ENCODE peak calls at places on chromosomes 7 and 10, in six cellular contexts. O is AG10803, F is A172, A is left lung, M is HS-5, X is GM12892. Z is an unnamed sample.

GRCh38 chr7:92461027-92462003 is 14.0 kb downstream of the GATAD1 start:
- DNase-seq in O (peak; percentile 31), F (peak; percentile 36), A (no peak), M (no peak), X (peak; percentile 31), Z (peak; percentile 24)

GRCh38 chr7:55148571-55148970 is 129.8 kb downstream of the EGFR start:
- DNase-seq in O (no peak), F (no peak), A (no peak), M (no peak), X (no peak), Z (no peak)

GRCh38 chr7:18408461-18408860 is 87.1 kb upstream of the HDAC9 start:
- DNase-seq in O (peak; percentile 95), F (peak; percentile 79), A (no peak), M (peak; percentile 83), X (no peak), Z (no peak)

GRCh38 chr10:55368467-55368866 is 567.4 kb upstream of the PCDH15 start:
- DNase-seq in O (no peak), F (no peak), A (no peak), M (no peak), X (no peak), Z (no peak)

GRCh38 chr7:47479821-47480575 is 101.9 kb downstream of the TNS3 start:
- DNase-seq in O (no peak), F (no peak), A (no peak), M (no peak), X (no peak), Z (no peak)

GRCh38 chr7:17598846-17599245 is 300.4 kb downstream of the AHR start:
- DNase-seq in O (peak; percentile 22), F (peak; percentile 64), A (no peak), M (no peak), X (no peak), Z (no peak)

GRCh38 chr10:130000918-130001317 is 36.8 kb upstream of the EBF3 start:
- DNase-seq in O (no peak), F (no peak), A (no peak), M (no peak), X (no peak), Z (no peak)

GRCh38 chr7:3673524-3673923 is 372.5 kb downstream of the SDK1 start:
- DNase-seq in O (no peak), F (peak; percentile 36), A (no peak), M (no peak), X (no peak), Z (no peak)

GRCh38 chr10:124149681-124150080 is 56.3 kb upstream of the CHST15 start:
- DNase-seq in O (no peak), F (no peak), A (no peak), M (no peak), X (no peak), Z (no peak)

GRCh38 chr10:110671788-110672579 is 27.8 kb downstream of the RBM20 start:
- DNase-seq in O (peak; percentile 63), F (peak; percentile 79), A (peak; percentile 91), M (no peak), X (peak; percentile 70), Z (no peak)

GRCh38 chr7:31747553-31747952 is 60.5 kb downstream of the PPP1R17 start:
- DNase-seq in O (no peak), F (peak; percentile 69), A (no peak), M (no peak), X (no peak), Z (no peak)

GRCh38 chr7:51151452-51151851 is 165.2 kb downstream of the COBL start:
- DNase-seq in O (no peak), F (no peak), A (no peak), M (no peak), X (no peak), Z (no peak)

GRCh38 chr10:124723826-124724225 is 20.4 kb downstream of the FAM53B start:
- DNase-seq in O (no peak), F (no peak), A (no peak), M (no peak), X (no peak), Z (no peak)

GRCh38 chr10:4169448-4169847 is 384.4 kb upstream of the KLF6 start:
- DNase-seq in O (no peak), F (no peak), A (no peak), M (no peak), X (no peak), Z (no peak)

GRCh38 chr10:12934777-12935176 is 66.7 kb downstream of the CCDC3 start:
- DNase-seq in O (peak; percentile 12), F (no peak), A (no peak), M (peak; percentile 9), X (no peak), Z (no peak)

GRCh38 chr7:27151945-27152815 is at the start of gene HOXA3:
- DNase-seq in O (peak; percentile 84), F (no peak), A (peak; percentile 67), M (peak; percentile 60), X (no peak), Z (no peak)

GRCh38 chr10:209357-209756 is 74.1 kb downstream of the ZMYND11 start:
- DNase-seq in O (no peak), F (peak; percentile 12), A (no peak), M (no peak), X (no peak), Z (no peak)

GRCh38 chr7:27866256-27866655 is 126.3 kb downstream of the TAX1BP1 start:
- DNase-seq in O (no peak), F (no peak), A (no peak), M (no peak), X (no peak), Z (no peak)

GRCh38 chr10:94005050-94005449 is 11.3 kb downstream of the PLCE1 start:
- DNase-seq in O (peak; percentile 44), F (no peak), A (no peak), M (no peak), X (no peak), Z (no peak)

GRCh38 chr10:98208925-98209324 is 59.1 kb downstream of the LOXL4 start:
- DNase-seq in O (no peak), F (no peak), A (no peak), M (no peak), X (no peak), Z (no peak)

GRCh38 chr10:69250041-69250440 is 28.3 kb upstream of the HK1 start:
- DNase-seq in O (no peak), F (no peak), A (no peak), M (no peak), X (no peak), Z (no peak)

GRCh38 chr10:29955308-29955935 is 104.0 kb downstream of the JCAD start:
- DNase-seq in O (peak; percentile 40), F (peak; percentile 61), A (no peak), M (no peak), X (no peak), Z (peak; percentile 32)

GRCh38 chr7:151665363-151665762 is 145.7 kb upstream of the RHEB start:
- DNase-seq in O (peak; percentile 87), F (no peak), A (no peak), M (no peak), X (no peak), Z (no peak)

GRCh38 chr10:91080776-91081175 is 139.7 kb upstream of the PCGF5 start:
- DNase-seq in O (no peak), F (no peak), A (no peak), M (no peak), X (no peak), Z (no peak)

GRCh38 chr10:77451886-77452285 is 185.7 kb downstream of the KCNMA1 start:
- DNase-seq in O (no peak), F (no peak), A (no peak), M (no peak), X (no peak), Z (no peak)

GRCh38 chr10:45354261-45354660 is 19.8 kb upstream of the ALOX5 start:
- DNase-seq in O (peak; percentile 33), F (peak; percentile 33), A (no peak), M (no peak), X (no peak), Z (no peak)

GRCh38 chr10:43058716-43059335 is 18.0 kb upstream of the RET start:
- DNase-seq in O (no peak), F (no peak), A (peak; percentile 61), M (no peak), X (no peak), Z (no peak)

GRCh38 chr10:43073721-43074120 is 3.1 kb upstream of the RET start:
- DNase-seq in O (no peak), F (no peak), A (no peak), M (no peak), X (no peak), Z (no peak)

Z was measured in SK-N-MC.